ENCODE peak calls at places on chromosomes 12 and 14, in seven cellular contexts. K is CD8-positive, alpha-beta T cell; A is A549; W is kidney; L is naive thymus-derived CD4-positive, alpha-beta T cell; Z is A673; D is fibroblast of villous mesenchyme. B is an unnamed sample.
A peak's percentile ranks its signal among the peaks of the same experiment; 100 is the strongest.

GRCh38 chr14:74963705-74964271 is 8.4 kb upstream of the PGF start:
- DNase-seq in K (no peak), Z (no peak), W (no peak), A (no peak), L (no peak), D (no peak), B (no peak)

GRCh38 chr14:59507063-59507751 is 22.9 kb downstream of the JKAMP start:
- DNase-seq in K (peak; percentile 53), D (peak; percentile 61), A (peak; percentile 45), W (no peak), Z (peak; percentile 80), L (peak; percentile 33), B (peak; percentile 28)

GRCh38 chr14:54487771-54488170 is 1.0 kb downstream of the GMFB start:
- DNase-seq in L (no peak), A (peak; percentile 79), K (no peak), Z (no peak), D (peak; percentile 51), W (no peak), B (no peak)

GRCh38 chr12:52874573-52875435 is 26.0 kb upstream of the KRT78 start:
- DNase-seq in D (no peak), K (no peak), L (no peak), Z (no peak), A (no peak), W (peak; percentile 37), B (no peak)

GRCh38 chr14:94089479-94089878 is 8.4 kb downstream of the IFI27L1 start:
- DNase-seq in W (no peak), A (no peak), D (no peak), K (no peak), Z (no peak), L (no peak), B (no peak)

GRCh38 chr12:111792155-111792876 is 25.6 kb downstream of the ALDH2 start:
- DNase-seq in Z (no peak), W (peak; percentile 79), D (peak; percentile 16), L (no peak), A (no peak), K (no peak), B (no peak)

GRCh38 chr12:23356927-23357708 is 592.4 kb downstream of the SOX5 start:
- DNase-seq in Z (no peak), D (no peak), W (no peak), L (no peak), A (no peak), K (no peak), B (no peak)

GRCh38 chr12:44876554-44877275 is 600 bp upstream of the NELL2 start:
- DNase-seq in A (peak; percentile 46), W (peak; percentile 73), L (peak; percentile 34), Z (peak; percentile 91), K (peak; percentile 74), D (peak; percentile 12), B (no peak)

GRCh38 chr12:117047810-117048584 is 51.2 kb downstream of the TESC start:
- DNase-seq in A (no peak), L (no peak), Z (no peak), W (no peak), D (peak; percentile 85), K (no peak), B (no peak)

GRCh38 chr14:88618476-88618875 is 55.6 kb downstream of the ZC3H14 start:
- DNase-seq in A (no peak), Z (no peak), K (no peak), L (no peak), W (no peak), D (no peak), B (no peak)

GRCh38 chr14:56125772-56126411 is 7.7 kb downstream of the PELI2 start:
- DNase-seq in Z (no peak), D (no peak), A (no peak), K (no peak), L (no peak), W (no peak), B (no peak)

GRCh38 chr12:94872671-94873367 is 130.7 kb downstream of the NDUFA12 start:
- DNase-seq in Z (no peak), D (peak; percentile 24), A (no peak), W (peak; percentile 74), K (no peak), L (no peak), B (no peak)

GRCh38 chr12:54991161-54991991 is 6.8 kb upstream of the TESPA1 start:
- DNase-seq in Z (no peak), L (peak; percentile 41), A (no peak), D (no peak), K (peak; percentile 60), W (no peak), B (peak; percentile 65)

GRCh38 chr12:106170285-106170684 is 31.5 kb upstream of the NUAK1 start:
- DNase-seq in W (no peak), A (no peak), L (no peak), Z (no peak), D (peak; percentile 51), K (no peak), B (no peak)

GRCh38 chr12:84763112-84763511 is 149.5 kb downstream of the SLC6A15 start:
- DNase-seq in A (no peak), K (no peak), Z (no peak), W (no peak), L (no peak), D (no peak), B (no peak)

GRCh38 chr12:12072064-12072760 is 1.5 kb downstream of the BCL2L14 start:
- DNase-seq in K (peak; percentile 54), Z (no peak), A (no peak), L (peak; percentile 17), W (peak; percentile 75), D (no peak), B (no peak)

GRCh38 chr12:12070149-12070548 is 590 bp upstream of the BCL2L14 start:
- DNase-seq in Z (no peak), D (no peak), W (no peak), A (no peak), K (no peak), L (no peak), B (no peak)

DNA sequence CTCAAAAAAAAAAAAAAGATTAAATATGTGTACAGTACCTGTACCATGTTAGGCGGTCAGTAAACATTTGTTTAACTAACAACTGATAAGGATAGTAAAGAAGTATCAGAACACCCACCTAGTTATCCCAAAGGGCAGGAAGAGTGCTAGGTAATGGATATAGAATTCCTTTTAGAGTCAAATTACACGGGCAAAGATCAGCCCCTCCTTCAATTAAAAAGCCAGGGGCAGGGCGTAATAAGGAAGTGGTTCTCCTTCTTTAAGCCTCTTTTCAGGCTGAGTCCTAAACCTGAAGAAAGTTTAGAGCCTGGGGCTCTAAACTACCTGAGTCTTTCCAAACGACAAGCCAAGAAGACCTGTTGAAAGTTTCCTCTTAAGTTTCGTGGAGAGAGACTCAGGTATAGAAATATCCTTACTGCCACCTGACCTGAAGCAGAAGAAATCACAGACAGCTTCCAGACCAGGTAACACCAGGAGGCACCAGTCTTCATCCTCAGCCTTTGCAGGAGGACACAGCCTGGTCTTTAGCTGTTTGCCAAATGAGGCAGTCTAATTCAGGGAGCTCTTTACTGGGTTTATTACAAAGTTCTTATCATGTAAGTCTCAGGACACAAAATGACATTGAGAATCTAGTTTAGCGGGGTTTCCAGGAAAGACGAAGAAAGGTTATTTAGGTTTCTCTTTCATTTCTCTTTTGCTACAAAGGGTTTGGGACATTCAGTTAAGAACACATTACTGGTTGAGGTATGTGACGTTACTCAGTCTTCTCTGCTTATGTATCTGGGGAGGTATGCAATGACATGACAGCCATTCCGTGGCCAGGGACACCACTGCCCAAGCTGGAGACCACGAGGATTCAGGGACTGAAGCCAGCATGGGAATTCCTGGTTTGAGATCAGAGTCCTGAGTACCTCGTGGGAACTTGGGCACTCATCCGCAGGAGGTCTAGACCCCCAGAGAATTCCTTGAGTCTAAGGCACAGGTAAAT is at the start of gene BCL2L14:
- DNase-seq in W (no peak), Z (no peak), L (no peak), D (no peak), K (no peak), A (no peak), B (no peak)
- H3K4me3 ChIP-seq in W (peak within 1 kb of the TSS; percentile 7), Z (no peak within 1 kb of the TSS), L (peak within 1 kb of the TSS; percentile 47), D (no peak within 1 kb of the TSS), K (peak within 1 kb of the TSS; percentile 44), A (no peak within 1 kb of the TSS), B (no peak within 1 kb of the TSS)

DNA sequence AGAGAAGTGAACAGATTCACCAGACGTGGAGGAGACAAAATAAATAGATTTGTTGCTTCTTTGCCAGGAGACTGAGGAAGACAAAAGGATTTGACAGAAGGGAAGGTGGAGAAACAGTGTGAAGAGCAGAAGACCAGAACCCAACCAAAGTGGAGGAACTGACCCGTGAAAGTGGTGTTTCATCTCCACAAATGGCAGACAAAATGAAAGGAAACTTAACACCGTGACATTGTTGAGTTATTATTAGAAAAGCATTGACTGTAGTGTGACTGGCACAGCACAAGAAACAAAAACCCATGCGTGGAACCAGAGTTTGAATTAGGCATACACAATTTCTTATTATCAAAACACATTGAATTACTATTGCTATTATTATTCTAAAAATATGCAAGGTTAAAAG is 518.1 kb downstream of the TMEM121 start:
- DNase-seq in Z (no peak), D (no peak), A (no peak), L (no peak), W (no peak), K (no peak), B (no peak)
- H3K4me3 ChIP-seq in Z (no peak overlapping the region), D (no peak overlapping the region), A (no peak overlapping the region), L (no peak overlapping the region), W (no peak overlapping the region), K (no peak overlapping the region), B (no peak overlapping the region)

DNA sequence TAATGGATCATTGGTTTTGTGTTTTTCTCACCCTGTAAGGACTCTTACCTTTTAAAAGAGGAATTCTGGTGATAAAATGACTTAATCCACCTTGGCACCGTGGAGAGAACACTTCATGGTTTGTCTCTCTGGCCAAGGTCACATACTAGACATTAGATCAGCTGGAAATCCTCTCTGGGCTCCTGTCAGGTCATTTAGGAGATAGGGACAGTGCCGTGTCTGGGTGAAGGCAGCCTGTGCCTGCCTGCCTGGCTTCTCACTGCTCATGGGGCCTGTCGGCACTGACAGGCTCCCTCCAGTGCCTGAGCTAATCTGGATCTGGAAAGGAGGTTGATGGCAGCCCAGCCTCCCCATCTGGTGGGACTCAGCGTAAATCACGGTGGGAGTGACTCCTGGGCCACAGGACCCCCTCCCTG is 5.7 kb downstream of the CRADD start:
- DNase-seq in W (no peak), L (no peak), Z (no peak), A (no peak), D (no peak), K (no peak), B (no peak)
- H3K4me3 ChIP-seq in W (no peak overlapping the region), L (no peak overlapping the region), Z (no peak overlapping the region), A (no peak overlapping the region), D (no peak overlapping the region), K (no peak overlapping the region), B (no peak overlapping the region)

DNA sequence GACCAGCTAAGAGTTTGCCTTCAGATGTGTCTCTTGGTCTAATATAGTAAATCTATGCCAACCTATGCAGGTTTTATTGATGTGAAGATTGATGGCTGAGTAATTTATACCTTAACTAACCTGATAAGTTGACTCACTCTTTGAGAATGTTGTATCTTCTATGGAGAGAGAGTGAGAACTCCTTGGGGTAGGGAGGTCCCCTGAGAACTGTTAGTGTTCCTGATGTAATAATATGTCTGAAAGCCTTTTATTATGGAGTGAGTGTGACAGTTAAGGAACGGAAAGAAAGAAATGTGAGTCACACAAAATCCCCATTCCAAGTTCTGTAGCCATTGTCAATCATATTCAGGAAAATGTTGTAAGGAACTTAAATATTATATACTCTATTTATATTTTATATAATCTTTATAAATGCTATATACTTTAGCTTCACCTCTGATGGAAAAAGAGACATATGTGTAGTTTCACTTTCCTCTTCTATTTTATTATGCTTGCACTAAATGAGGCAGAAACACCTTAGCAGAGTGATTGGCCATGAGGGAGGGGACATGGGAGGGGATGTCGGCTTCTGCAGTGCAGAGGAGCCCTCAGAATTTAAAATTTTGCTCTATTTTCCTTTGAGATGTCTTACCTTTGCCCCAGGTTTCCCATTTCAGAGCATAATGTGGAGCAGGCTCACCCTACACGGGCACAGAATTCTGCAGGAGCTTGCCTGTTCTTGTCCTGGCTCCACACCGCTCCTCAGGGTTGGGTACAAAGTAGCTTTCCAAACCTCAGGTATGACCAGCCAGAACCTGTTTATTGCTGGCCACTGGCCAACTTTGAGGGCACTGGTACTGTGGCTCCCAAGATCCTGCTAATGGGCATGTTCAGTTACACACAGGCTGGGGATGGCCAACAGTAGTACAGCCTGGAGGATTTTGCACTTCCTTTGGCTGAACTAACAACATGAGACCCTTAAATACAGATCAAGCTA is 57.7 kb downstream of the ARF6 start:
- DNase-seq in K (no peak), W (peak; percentile 89), A (no peak), D (no peak), Z (peak; percentile 71), L (no peak), B (no peak)
- H3K4me3 ChIP-seq in K (no peak overlapping the region), W (peak overlapping the region; percentile 43), A (no peak overlapping the region), D (no peak overlapping the region), Z (no peak overlapping the region), L (no peak overlapping the region), B (no peak overlapping the region)